ENCODE peak calls at places on chromosomes 12 and 14, in nine cellular contexts. L, Q, P, W, A, F, S, G and O are unnamed samples.
A peak's percentile ranks its signal among the peaks of the same experiment; 100 is the strongest.

GRCh38 chr14:75399819-75400678 is 27.8 kb upstream of the JDP2 start:
- DNase-seq in L (peak; percentile 53), Q (no peak), P (peak; percentile 60), W (no peak), A (no peak), F (no peak), S (peak; percentile 97), G (no peak), O (peak; percentile 85)

GRCh38 chr12:64147011-64147671 is 75.0 kb downstream of the KICS2 start:
- DNase-seq in L (no peak), Q (no peak), P (no peak), W (no peak), A (no peak), F (no peak), S (no peak), G (no peak), O (no peak)

GRCh38 chr14:53828820-53829219 is 127.8 kb downstream of the BMP4 start:
- DNase-seq in L (no peak), Q (no peak), P (no peak), W (no peak), A (no peak), F (no peak), S (no peak), G (no peak), O (no peak)

GRCh38 chr14:85934123-85934885 is 404.4 kb downstream of the FLRT2 start:
- DNase-seq in L (no peak), Q (no peak), P (peak; percentile 10), W (peak; percentile 9), A (peak; percentile 61), F (no peak), S (peak; percentile 42), G (peak; percentile 69), O (peak; percentile 42)

GRCh38 chr12:103626498-103626897 is 39.4 kb downstream of the STAB2 start:
- DNase-seq in L (peak; percentile 65), Q (no peak), P (peak; percentile 40), W (peak; percentile 48), A (no peak), F (peak; percentile 62), S (peak; percentile 65), G (no peak), O (peak; percentile 88)

GRCh38 chr12:3252416-3252815 is 175.2 kb downstream of the TSPAN9 start:
- DNase-seq in L (peak; percentile 59), Q (no peak), P (no peak), W (no peak), A (no peak), F (no peak), S (no peak), G (no peak), O (peak; percentile 31)

GRCh38 chr14:104931323-104931770 is 6.7 kb downstream of the PLD4 start:
- DNase-seq in L (no peak), Q (no peak), P (no peak), W (no peak), A (no peak), F (no peak), S (no peak), G (no peak), O (no peak)

GRCh38 chr14:60647081-60647836 is 2.0 kb downstream of the SIX1 start:
- DNase-seq in L (peak; percentile 14), Q (no peak), P (no peak), W (peak; percentile 75), A (no peak), F (peak; percentile 80), S (peak; percentile 83), G (no peak), O (peak; percentile 91)

GRCh38 chr12:54030889-54031860 is 1.7 kb upstream of the HOXC5 start:
- DNase-seq in L (peak; percentile 74), Q (no peak), P (no peak), W (peak; percentile 79), A (no peak), F (peak; percentile 70), S (no peak), G (no peak), O (peak; percentile 95)

GRCh38 chr12:124633269-124633953 is 66.0 kb upstream of the NCOR2 start:
- DNase-seq in L (no peak), Q (peak; percentile 57), P (no peak), W (no peak), A (no peak), F (no peak), S (peak; percentile 71), G (no peak), O (peak; percentile 69)

GRCh38 chr12:94207467-94208432 is 59.4 kb downstream of the PLXNC1 start:
- DNase-seq in L (no peak), Q (no peak), P (no peak), W (no peak), A (peak; percentile 83), F (no peak), S (peak; percentile 20), G (peak; percentile 90), O (no peak)

GRCh38 chr14:36580856-36581831 is 1.3 kb downstream of the NKX2-8 start:
- DNase-seq in L (peak; percentile 67), Q (no peak), P (peak; percentile 43), W (peak; percentile 83), A (no peak), F (peak; percentile 83), S (peak; percentile 48), G (no peak), O (peak; percentile 62)

DNA sequence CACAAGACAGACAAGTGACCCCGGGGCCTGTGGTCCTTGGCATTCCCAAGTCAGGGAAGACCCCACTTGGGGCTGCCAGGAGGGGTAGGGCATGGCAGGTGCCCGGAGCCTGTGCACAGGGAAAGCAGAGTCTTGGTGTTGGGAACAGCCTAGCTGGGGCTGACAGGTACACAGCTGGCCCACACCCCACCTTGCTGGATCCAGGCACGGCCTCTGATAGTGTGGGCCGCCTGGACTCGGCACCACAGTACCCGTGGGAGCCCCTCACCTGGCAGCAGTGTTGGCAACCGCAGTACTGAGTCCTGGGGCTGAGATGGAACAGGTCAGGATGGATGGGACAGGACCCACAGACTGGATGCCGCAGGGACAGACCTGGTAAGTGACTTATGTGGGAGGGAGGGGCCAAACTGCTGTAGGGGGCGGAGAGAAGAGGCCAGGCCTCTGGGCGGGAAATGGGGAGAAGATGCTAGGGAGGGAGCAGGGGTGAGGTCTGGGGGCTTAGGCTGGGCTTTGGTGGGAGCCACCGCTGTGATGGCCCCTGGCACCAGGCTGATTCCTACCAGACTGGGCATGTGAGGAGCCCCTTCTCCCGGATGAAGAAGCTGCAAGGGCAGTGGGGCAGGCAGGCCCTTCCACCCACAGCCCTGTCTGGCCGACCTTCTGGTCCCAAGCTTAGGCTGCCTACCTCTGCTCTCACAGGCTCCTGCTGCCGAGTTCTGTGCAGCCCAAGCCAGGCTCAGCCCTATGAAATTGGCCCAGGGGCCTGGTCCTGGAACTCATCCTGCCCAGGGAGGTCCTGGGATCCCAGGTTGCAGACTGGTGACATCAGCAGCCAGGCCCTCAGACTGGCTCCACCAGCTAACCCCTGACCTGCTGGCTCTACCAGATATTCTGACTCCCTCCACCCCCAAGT is at the start of gene TGM1:
- DNase-seq in L (no peak), Q (no peak), P (no peak), W (peak; percentile 56), A (no peak), F (no peak), S (no peak), G (no peak), O (no peak)
- TF ChIP-seq EZH2phosphoT487 in L (no peak), Q (no peak), P (no peak), W (no peak), A (no peak), F (no peak), S (no peak), G (no peak), O (no peak)

GRCh38 chr12:51836833-51837184 is 11.7 kb downstream of the FIGNL2 start:
- DNase-seq in L (no peak), Q (no peak), P (no peak), W (no peak), A (no peak), F (peak; percentile 79), S (no peak), G (no peak), O (no peak)
- TF ChIP-seq EZH2phosphoT487 in L (no peak), Q (no peak), P (no peak), W (no peak), A (no peak), F (no peak), S (no peak), G (no peak), O (no peak)

DNA sequence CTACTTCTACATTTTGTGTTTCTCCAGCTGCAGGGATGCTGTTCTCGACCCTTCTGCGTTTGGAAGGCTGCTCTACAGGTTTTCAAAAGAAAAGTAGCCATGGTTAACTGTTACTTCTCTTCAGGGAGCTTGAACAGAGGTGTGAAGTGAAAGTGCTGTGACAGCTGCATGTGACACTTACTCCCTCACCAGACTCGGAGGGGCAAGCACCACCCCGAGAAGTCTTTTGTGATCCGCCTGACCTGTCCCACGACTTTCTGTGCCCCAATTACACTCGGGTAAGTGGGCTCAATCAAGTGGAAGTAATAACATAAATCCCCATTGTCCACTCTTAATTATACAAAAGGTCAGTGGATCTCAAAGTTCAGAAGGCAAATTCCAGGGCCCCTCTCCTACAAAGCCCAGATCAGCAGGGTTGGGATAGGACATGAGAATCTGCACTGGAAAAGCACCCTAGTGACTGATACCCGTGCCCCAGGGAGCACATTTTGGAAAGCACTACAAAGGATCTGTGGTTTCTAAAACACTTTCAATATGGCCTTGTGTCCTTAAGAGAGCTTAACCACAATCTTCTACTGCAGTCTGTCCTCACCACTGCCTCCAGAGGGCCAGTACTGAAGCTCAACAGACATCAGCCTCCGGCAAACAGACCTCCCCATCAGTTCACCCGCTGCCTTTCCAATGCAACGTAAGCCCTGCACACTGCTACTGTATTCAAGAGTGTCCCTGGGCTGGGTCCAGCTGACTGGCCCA is 11.6 kb downstream of the FICD start:
- DNase-seq in L (no peak), Q (no peak), P (no peak), W (no peak), A (no peak), F (peak; percentile 91), S (no peak), G (peak; percentile 82), O (peak; percentile 61)
- TF ChIP-seq EZH2phosphoT487 in L (no peak), Q (no peak), P (no peak), W (no peak), A (no peak), F (peak; percentile 85), S (no peak), G (no peak), O (no peak)

DNA sequence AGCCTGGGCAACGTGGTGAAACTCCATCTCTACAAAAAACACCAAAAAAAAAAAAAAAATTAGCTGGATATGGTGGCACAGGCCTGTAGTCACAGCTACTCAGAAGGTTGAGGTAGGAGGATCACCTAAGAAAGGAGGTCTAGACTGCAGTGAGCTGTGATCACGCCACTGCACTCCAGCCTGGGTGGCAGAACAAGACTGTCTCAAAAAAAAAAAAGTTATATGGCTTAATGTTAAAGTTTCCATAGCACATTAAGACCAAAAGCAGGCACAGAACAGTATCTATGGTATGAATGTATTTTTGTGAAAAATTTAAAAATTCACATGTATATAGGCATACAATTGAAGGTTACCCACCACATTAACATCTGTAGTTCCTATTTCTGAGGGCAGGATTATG is 15.9 kb downstream of the CDKN1B start:
- DNase-seq in L (no peak), Q (no peak), P (no peak), W (no peak), A (no peak), F (no peak), S (no peak), G (no peak), O (no peak)
- TF ChIP-seq EZH2phosphoT487 in L (no peak), Q (no peak), P (no peak), W (no peak), A (no peak), F (no peak), S (no peak), G (no peak), O (no peak)